ENCODE peak calls at places on chromosomes 4 and X, in seven cellular contexts. One of them, this sample, is unnamed.

GRCh38 chr4:119135721-119136121 is at the start of gene MYOZ2:
- DNase-seq in heart right ventricle: peak
- DNase-seq in activated B cell treated with CpG ODN at 0.5 μM for 24 hours: no peak
- DNase-seq in AG09309: no peak
- DNase-seq in B cell: no peak
- DNase-seq in endothelial cell: no peak
- DNase-seq in uterus: no peak
- DNase-seq in this sample: no peak

GRCh38 chr4:126727461-126727860 is 905.3 kb upstream of the INTU start:
- DNase-seq in heart right ventricle: no peak
- DNase-seq in activated B cell treated with CpG ODN at 0.5 μM for 24 hours: no peak
- DNase-seq in AG09309: no peak
- DNase-seq in B cell: no peak
- DNase-seq in endothelial cell: no peak
- DNase-seq in uterus: no peak
- DNase-seq in this sample: no peak

GRCh38 chrX:70769659-70770232 is 138.8 kb downstream of the TEX11 start:
- DNase-seq in heart right ventricle: no peak
- DNase-seq in activated B cell treated with CpG ODN at 0.5 μM for 24 hours: no peak
- DNase-seq in AG09309: no peak
- DNase-seq in B cell: no peak
- DNase-seq in endothelial cell: no peak
- DNase-seq in uterus: no peak
- DNase-seq in this sample: no peak

GRCh38 chrX:17475820-17476219 is 100.8 kb downstream of the NHS start:
- DNase-seq in heart right ventricle: no peak
- DNase-seq in activated B cell treated with CpG ODN at 0.5 μM for 24 hours: no peak
- DNase-seq in AG09309: no peak
- DNase-seq in B cell: no peak
- DNase-seq in endothelial cell: no peak
- DNase-seq in uterus: peak
- DNase-seq in this sample: no peak

GRCh38 chrX:14529288-14529989 is at the start of gene GLRA2:
- DNase-seq in heart right ventricle: no peak
- DNase-seq in activated B cell treated with CpG ODN at 0.5 μM for 24 hours: no peak
- DNase-seq in AG09309: no peak
- DNase-seq in B cell: no peak
- DNase-seq in endothelial cell: peak
- DNase-seq in uterus: peak
- DNase-seq in this sample: no peak

GRCh38 chrX:132467029-132467428 is 21.8 kb downstream of the MBNL3 start:
- DNase-seq in heart right ventricle: no peak
- DNase-seq in activated B cell treated with CpG ODN at 0.5 μM for 24 hours: no peak
- DNase-seq in AG09309: peak
- DNase-seq in B cell: no peak
- DNase-seq in endothelial cell: no peak
- DNase-seq in uterus: no peak
- DNase-seq in this sample: no peak

GRCh38 chrX:120316587-120317283 is 5.5 kb upstream of the TMEM255A start:
- DNase-seq in heart right ventricle: no peak
- DNase-seq in activated B cell treated with CpG ODN at 0.5 μM for 24 hours: no peak
- DNase-seq in AG09309: no peak
- DNase-seq in B cell: no peak
- DNase-seq in endothelial cell: no peak
- DNase-seq in uterus: no peak
- DNase-seq in this sample: no peak

GRCh38 chrX:147738260-147738659 is 173.5 kb upstream of the FMR1 start:
- DNase-seq in heart right ventricle: no peak
- DNase-seq in activated B cell treated with CpG ODN at 0.5 μM for 24 hours: no peak
- DNase-seq in AG09309: no peak
- DNase-seq in B cell: no peak
- DNase-seq in endothelial cell: no peak
- DNase-seq in uterus: no peak
- DNase-seq in this sample: no peak

GRCh38 chr4:98802673-98803286 is 126.2 kb downstream of the EIF4E start:
- DNase-seq in heart right ventricle: no peak
- DNase-seq in activated B cell treated with CpG ODN at 0.5 μM for 24 hours: no peak
- DNase-seq in AG09309: no peak
- DNase-seq in B cell: no peak
- DNase-seq in endothelial cell: no peak
- DNase-seq in uterus: no peak
- DNase-seq in this sample: no peak

GRCh38 chrX:40266490-40267333 is 169.0 kb upstream of the BCOR start:
- DNase-seq in heart right ventricle: peak
- DNase-seq in activated B cell treated with CpG ODN at 0.5 μM for 24 hours: peak
- DNase-seq in AG09309: no peak
- DNase-seq in B cell: no peak
- DNase-seq in endothelial cell: peak
- DNase-seq in uterus: peak
- DNase-seq in this sample: peak

GRCh38 chr4:118889313-118889694 is 650 bp downstream of the SYNPO2 start:
- DNase-seq in heart right ventricle: peak
- DNase-seq in activated B cell treated with CpG ODN at 0.5 μM for 24 hours: no peak
- DNase-seq in AG09309: no peak
- DNase-seq in B cell: no peak
- DNase-seq in endothelial cell: no peak
- DNase-seq in uterus: no peak
- DNase-seq in this sample: no peak

GRCh38 chr4:61003301-61003700 is 196.8 kb upstream of the ADGRL3 start:
- DNase-seq in heart right ventricle: no peak
- DNase-seq in activated B cell treated with CpG ODN at 0.5 μM for 24 hours: no peak
- DNase-seq in AG09309: no peak
- DNase-seq in B cell: no peak
- DNase-seq in endothelial cell: no peak
- DNase-seq in uterus: no peak
- DNase-seq in this sample: no peak

GRCh38 chr4:147831452-147832192 is 99.7 kb downstream of the ARHGAP10 start:
- DNase-seq in heart right ventricle: peak
- DNase-seq in activated B cell treated with CpG ODN at 0.5 μM for 24 hours: no peak
- DNase-seq in AG09309: no peak
- DNase-seq in B cell: no peak
- DNase-seq in endothelial cell: no peak
- DNase-seq in uterus: no peak
- DNase-seq in this sample: no peak

GRCh38 chr4:115485402-115485801 is 372.0 kb upstream of the NDST4 start:
- DNase-seq in heart right ventricle: no peak
- DNase-seq in activated B cell treated with CpG ODN at 0.5 μM for 24 hours: no peak
- DNase-seq in AG09309: no peak
- DNase-seq in B cell: no peak
- DNase-seq in endothelial cell: no peak
- DNase-seq in uterus: no peak
- DNase-seq in this sample: no peak

GRCh38 chr4:102629686-102630085 is 128.5 kb downstream of the NFKB1 start:
- DNase-seq in heart right ventricle: no peak
- DNase-seq in activated B cell treated with CpG ODN at 0.5 μM for 24 hours: no peak
- DNase-seq in AG09309: no peak
- DNase-seq in B cell: no peak
- DNase-seq in endothelial cell: no peak
- DNase-seq in uterus: no peak
- DNase-seq in this sample: no peak

GRCh38 chr4:139734875-139735380 is 69.3 kb downstream of the MGST2 start:
- DNase-seq in heart right ventricle: peak
- DNase-seq in activated B cell treated with CpG ODN at 0.5 μM for 24 hours: peak
- DNase-seq in AG09309: peak
- DNase-seq in B cell: peak
- DNase-seq in endothelial cell: peak
- DNase-seq in uterus: peak
- DNase-seq in this sample: peak

GRCh38 chr4:17854076-17854475 is 43.3 kb downstream of the NCAPG start:
- DNase-seq in heart right ventricle: no peak
- DNase-seq in activated B cell treated with CpG ODN at 0.5 μM for 24 hours: no peak
- DNase-seq in AG09309: no peak
- DNase-seq in B cell: no peak
- DNase-seq in endothelial cell: no peak
- DNase-seq in uterus: no peak
- DNase-seq in this sample: no peak

GRCh38 chr4:74501579-74501978 is 56.6 kb downstream of the AREG start:
- DNase-seq in heart right ventricle: no peak
- DNase-seq in activated B cell treated with CpG ODN at 0.5 μM for 24 hours: no peak
- DNase-seq in AG09309: peak
- DNase-seq in B cell: no peak
- DNase-seq in endothelial cell: no peak
- DNase-seq in uterus: no peak
- DNase-seq in this sample: no peak

GRCh38 chr4:6092131-6092530 is 73.9 kb upstream of the C4orf50 start:
- DNase-seq in heart right ventricle: no peak
- DNase-seq in activated B cell treated with CpG ODN at 0.5 μM for 24 hours: no peak
- DNase-seq in AG09309: no peak
- DNase-seq in B cell: no peak
- DNase-seq in endothelial cell: no peak
- DNase-seq in uterus: no peak
- DNase-seq in this sample: no peak

GRCh38 chrX:15564981-15565579 is 35.7 kb downstream of the ACE2 start:
- DNase-seq in heart right ventricle: peak
- DNase-seq in activated B cell treated with CpG ODN at 0.5 μM for 24 hours: no peak
- DNase-seq in AG09309: peak
- DNase-seq in B cell: no peak
- DNase-seq in endothelial cell: peak
- DNase-seq in uterus: peak
- DNase-seq in this sample: peak

GRCh38 chrX:9149831-9150230 is 115.9 kb upstream of the FAM9B start:
- DNase-seq in heart right ventricle: no peak
- DNase-seq in activated B cell treated with CpG ODN at 0.5 μM for 24 hours: no peak
- DNase-seq in AG09309: no peak
- DNase-seq in B cell: no peak
- DNase-seq in endothelial cell: no peak
- DNase-seq in uterus: no peak
- DNase-seq in this sample: no peak

GRCh38 chr4:1195894-1196401 is 23.6 kb upstream of the SPON2 start:
- DNase-seq in heart right ventricle: no peak
- DNase-seq in activated B cell treated with CpG ODN at 0.5 μM for 24 hours: no peak
- DNase-seq in AG09309: no peak
- DNase-seq in B cell: no peak
- DNase-seq in endothelial cell: no peak
- DNase-seq in uterus: peak
- DNase-seq in this sample: peak

GRCh38 chr4:71259305-71259704 is 79.5 kb upstream of the SLC4A4 start:
- DNase-seq in heart right ventricle: no peak
- DNase-seq in activated B cell treated with CpG ODN at 0.5 μM for 24 hours: no peak
- DNase-seq in AG09309: no peak
- DNase-seq in B cell: no peak
- DNase-seq in endothelial cell: no peak
- DNase-seq in uterus: no peak
- DNase-seq in this sample: no peak

GRCh38 chr4:15958562-15958961 is 4.4 kb downstream of the FGFBP2 start:
- DNase-seq in heart right ventricle: no peak
- DNase-seq in activated B cell treated with CpG ODN at 0.5 μM for 24 hours: no peak
- DNase-seq in AG09309: no peak
- DNase-seq in B cell: no peak
- DNase-seq in endothelial cell: no peak
- DNase-seq in uterus: no peak
- DNase-seq in this sample: peak

GRCh38 chr4:15953625-15954024 is 9.3 kb downstream of the FGFBP2 start:
- DNase-seq in heart right ventricle: no peak
- DNase-seq in activated B cell treated with CpG ODN at 0.5 μM for 24 hours: no peak
- DNase-seq in AG09309: no peak
- DNase-seq in B cell: no peak
- DNase-seq in endothelial cell: no peak
- DNase-seq in uterus: no peak
- DNase-seq in this sample: no peak

GRCh38 chr4:15951781-15952180 is 11.2 kb downstream of the FGFBP2 start:
- DNase-seq in heart right ventricle: no peak
- DNase-seq in activated B cell treated with CpG ODN at 0.5 μM for 24 hours: no peak
- DNase-seq in AG09309: no peak
- DNase-seq in B cell: no peak
- DNase-seq in endothelial cell: no peak
- DNase-seq in uterus: no peak
- DNase-seq in this sample: no peak

GRCh38 chr4:15956179-15956850 is 6.7 kb downstream of the FGFBP2 start:
- DNase-seq in heart right ventricle: peak
- DNase-seq in activated B cell treated with CpG ODN at 0.5 μM for 24 hours: peak
- DNase-seq in AG09309: peak
- DNase-seq in B cell: peak
- DNase-seq in endothelial cell: peak
- DNase-seq in uterus: peak
- DNase-seq in this sample: peak

GRCh38 chr4:15955670-15956069 is 7.3 kb downstream of the FGFBP2 start:
- DNase-seq in heart right ventricle: no peak
- DNase-seq in activated B cell treated with CpG ODN at 0.5 μM for 24 hours: no peak
- DNase-seq in AG09309: no peak
- DNase-seq in B cell: no peak
- DNase-seq in endothelial cell: no peak
- DNase-seq in uterus: no peak
- DNase-seq in this sample: no peak
- TF ChIP-seq CTCF in heart right ventricle: no peak
- TF ChIP-seq CTCF in activated B cell treated with CpG ODN at 0.5 μM for 24 hours: no peak
- TF ChIP-seq CTCF in AG09309: peak
- TF ChIP-seq CTCF in B cell: no peak
- TF ChIP-seq CTCF in endothelial cell: no peak
- TF ChIP-seq CTCF in uterus: no peak
- TF ChIP-seq CTCF in this sample: no peak

DNA sequence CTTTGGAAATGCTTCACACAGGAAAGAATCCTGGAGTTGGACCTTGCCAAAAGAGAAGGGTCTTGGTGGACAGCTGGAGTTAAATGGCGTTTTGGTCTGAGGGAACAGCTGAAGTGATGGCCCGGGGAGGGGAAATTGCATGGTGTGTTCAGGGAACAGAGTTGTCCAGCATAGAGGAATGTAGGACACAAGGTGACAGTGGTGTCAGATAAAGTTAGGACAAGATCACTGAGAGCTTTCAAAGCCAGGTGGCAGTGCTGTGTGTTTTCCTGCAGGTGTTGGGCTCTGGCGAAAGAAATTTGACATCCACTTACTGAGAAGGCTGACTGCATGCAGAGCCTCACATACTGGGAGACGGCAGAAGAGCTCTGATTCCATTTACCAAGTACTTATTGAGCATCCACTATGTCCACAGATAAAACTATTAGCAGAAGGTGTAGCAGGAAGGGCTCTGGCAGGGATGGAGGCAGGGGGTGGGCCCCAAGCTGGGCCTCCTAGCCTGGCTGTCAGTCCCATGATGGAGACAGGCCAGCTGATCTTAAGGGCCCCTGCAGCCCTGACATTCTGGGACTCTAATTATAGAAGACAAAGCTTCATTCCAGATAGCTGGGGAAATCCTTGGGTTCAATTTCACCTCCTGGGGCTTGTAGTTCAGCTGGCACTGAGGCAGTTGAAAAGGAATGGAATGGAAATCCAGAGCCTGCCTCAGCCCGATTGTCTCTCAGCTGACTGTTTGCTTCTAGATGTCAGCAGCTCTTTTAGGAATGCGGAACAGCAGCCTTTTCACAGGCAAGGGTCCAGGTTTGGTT is 150.2 kb upstream of the MAMLD1 start:
- DNase-seq in heart right ventricle: peak
- DNase-seq in activated B cell treated with CpG ODN at 0.5 μM for 24 hours: no peak
- DNase-seq in AG09309: no peak
- DNase-seq in B cell: no peak
- DNase-seq in endothelial cell: peak
- DNase-seq in uterus: no peak
- DNase-seq in this sample: no peak
- TF ChIP-seq CTCF in heart right ventricle: no peak
- TF ChIP-seq CTCF in activated B cell treated with CpG ODN at 0.5 μM for 24 hours: no peak
- TF ChIP-seq CTCF in AG09309: no peak
- TF ChIP-seq CTCF in B cell: no peak
- TF ChIP-seq CTCF in endothelial cell: no peak
- TF ChIP-seq CTCF in uterus: no peak
- TF ChIP-seq CTCF in this sample: no peak

GRCh38 chr4:27048350-27049100 is 187.9 kb downstream of the STIM2 start:
- DNase-seq in heart right ventricle: no peak
- DNase-seq in activated B cell treated with CpG ODN at 0.5 μM for 24 hours: no peak
- DNase-seq in AG09309: no peak
- DNase-seq in B cell: no peak
- DNase-seq in endothelial cell: no peak
- DNase-seq in uterus: no peak
- DNase-seq in this sample: no peak
- TF ChIP-seq CTCF in heart right ventricle: peak
- TF ChIP-seq CTCF in activated B cell treated with CpG ODN at 0.5 μM for 24 hours: peak
- TF ChIP-seq CTCF in AG09309: peak
- TF ChIP-seq CTCF in B cell: peak
- TF ChIP-seq CTCF in endothelial cell: peak
- TF ChIP-seq CTCF in uterus: peak
- TF ChIP-seq CTCF in this sample: peak

GRCh38 chrX:125998432-125998831 is 167.7 kb downstream of the DCAF12L2 start:
- DNase-seq in heart right ventricle: no peak
- DNase-seq in activated B cell treated with CpG ODN at 0.5 μM for 24 hours: no peak
- DNase-seq in AG09309: no peak
- DNase-seq in B cell: no peak
- DNase-seq in endothelial cell: peak
- DNase-seq in uterus: no peak
- DNase-seq in this sample: no peak
- TF ChIP-seq CTCF in heart right ventricle: no peak
- TF ChIP-seq CTCF in activated B cell treated with CpG ODN at 0.5 μM for 24 hours: no peak
- TF ChIP-seq CTCF in AG09309: no peak
- TF ChIP-seq CTCF in B cell: no peak
- TF ChIP-seq CTCF in endothelial cell: peak
- TF ChIP-seq CTCF in uterus: no peak
- TF ChIP-seq CTCF in this sample: no peak